ENCODE peak calls at places on chromosomes 2 and 18, in six cellular contexts. W, R, C, Q, H and N are unnamed samples.

GRCh38 chr18:67081866-67082265 is 434.7 kb downstream of the DSEL start:
- DNase-seq in W (no peak), R (no peak), C (no peak), Q (no peak), H (no peak), N (peak; percentile 65)

GRCh38 chr2:62524293-62524941 is 18.4 kb upstream of the TMEM17 start:
- DNase-seq in W (no peak), R (no peak), C (peak; percentile 53), Q (no peak), H (no peak), N (no peak)

GRCh38 chr2:16408331-16409005 is 257.2 kb downstream of the CYRIA start:
- DNase-seq in W (no peak), R (no peak), C (no peak), Q (no peak), H (no peak), N (no peak)

GRCh38 chr2:159755788-159756187 is 42.2 kb downstream of the CD302 start:
- DNase-seq in W (no peak), R (peak; percentile 47), C (peak; percentile 27), Q (no peak), H (no peak), N (no peak)

GRCh38 chr2:226475650-226476049 is 324.0 kb downstream of the IRS1 start:
- DNase-seq in W (no peak), R (peak; percentile 78), C (peak; percentile 78), Q (no peak), H (no peak), N (no peak)

GRCh38 chr2:240655931-240656886 is 26.5 kb downstream of the AQP12B start:
- DNase-seq in W (no peak), R (peak; percentile 49), C (peak; percentile 15), Q (no peak), H (no peak), N (no peak)

GRCh38 chr18:13262839-13263691 is 44.5 kb downstream of the LDLRAD4 start:
- DNase-seq in W (no peak), R (no peak), C (no peak), Q (no peak), H (no peak), N (no peak)

GRCh38 chr2:109128048-109128465 is 948 bp upstream of the SH3RF3 start:
- DNase-seq in W (no peak), R (peak; percentile 91), C (peak; percentile 93), Q (peak; percentile 59), H (peak; percentile 85), N (peak; percentile 23)

GRCh38 chr2:8692783-8693768 is 11.2 kb downstream of the ID2 start:
- DNase-seq in W (no peak), R (no peak), C (no peak), Q (peak; percentile 26), H (no peak), N (peak; percentile 53)

GRCh38 chr18:79537758-79538157 is 141.8 kb upstream of the CTDP1 start:
- DNase-seq in W (no peak), R (no peak), C (no peak), Q (no peak), H (no peak), N (no peak)

GRCh38 chr2:36556847-36557246 is 41.1 kb downstream of the FEZ2 start:
- DNase-seq in W (no peak), R (peak; percentile 82), C (no peak), Q (no peak), H (no peak), N (no peak)

GRCh38 chr2:189298038-189298437 is 118.5 kb upstream of the COL5A2 start:
- DNase-seq in W (no peak), R (peak; percentile 54), C (peak; percentile 34), Q (no peak), H (no peak), N (no peak)

GRCh38 chr2:127052068-127052770 is 54.7 kb downstream of the BIN1 start:
- DNase-seq in W (no peak), R (no peak), C (no peak), Q (no peak), H (no peak), N (no peak)

GRCh38 chr2:233414777-233415570 is 60.7 kb downstream of the DGKD start:
- DNase-seq in W (no peak), R (peak; percentile 60), C (no peak), Q (no peak), H (no peak), N (no peak)

GRCh38 chr18:65523461-65523860 is 227.4 kb upstream of the CDH7 start:
- DNase-seq in W (no peak), R (no peak), C (no peak), Q (no peak), H (no peak), N (no peak)